ENCODE peak calls at places on chromosomes 4 and X, in nine cellular contexts. K is IMR-90; B is psoas muscle; O is MM.1S; P is CD4-positive, alpha-beta memory T cell; I is H7; Z is left ventricle myocardium inferior; X is fibroblast of the aortic adventitia; E is K562. J is an unnamed sample.

GRCh38 chr4:32000846-32001488 is 1280.8 kb downstream of the PCDH7 start:
- DNase-seq in K (no peak), B (no peak), O (no peak), P (no peak), I (no peak), Z (no peak), X (no peak), E (no peak), J (no peak)

GRCh38 chr4:4730214-4730613 is 129.3 kb upstream of the MSX1 start:
- DNase-seq in K (no peak), B (no peak), O (no peak), P (no peak), I (no peak), Z (no peak), X (peak; percentile 30), E (no peak), J (no peak)

GRCh38 chrX:147403075-147403474 is 508.6 kb upstream of the FMR1 start:
- DNase-seq in K (no peak), B (no peak), O (no peak), P (no peak), I (no peak), Z (no peak), X (no peak), E (no peak), J (no peak)

GRCh38 chr4:189840356-189840755 is 100.3 kb upstream of the FRG1 start:
- DNase-seq in K (no peak), B (no peak), O (no peak), P (no peak), I (no peak), Z (no peak), X (no peak), E (no peak), J (no peak)

GRCh38 chrX:42714981-42715688 is 62.8 kb downstream of the PPP1R2C start:
- DNase-seq in K (no peak), B (peak; percentile 26), O (no peak), P (peak; percentile 28), I (peak; percentile 64), Z (peak; percentile 18), X (no peak), E (no peak), J (peak; percentile 28)

GRCh38 chrX:107205770-107206696 is at the start of the genes DNAAF6 and NUP62CL:
- DNase-seq in K (no peak), B (peak; percentile 32), O (peak; percentile 85), P (peak; percentile 75), I (peak; percentile 83), Z (peak; percentile 36), X (peak; percentile 4), E (peak; percentile 95), J (peak; percentile 23)

GRCh38 chrX:17638731-17639130 is 98.6 kb upstream of the SCML1 start:
- DNase-seq in K (no peak), B (no peak), O (no peak), P (no peak), I (no peak), Z (no peak), X (no peak), E (no peak), J (no peak)

GRCh38 chr4:15021301-15021700 is 19.0 kb downstream of the CPEB2 start:
- DNase-seq in K (no peak), B (no peak), O (no peak), P (no peak), I (no peak), Z (no peak), X (no peak), E (no peak), J (no peak)

GRCh38 chr4:99405433-99406115 is 29.6 kb downstream of the ADH7 start:
- DNase-seq in K (peak; percentile 82), B (peak; percentile 49), O (peak; percentile 59), P (peak; percentile 49), I (peak; percentile 26), Z (peak; percentile 25), X (peak; percentile 97), E (peak; percentile 49), J (peak; percentile 37)

GRCh38 chr4:154082760-154083530 is 294.1 kb upstream of the SFRP2 start:
- DNase-seq in K (no peak), B (no peak), O (no peak), P (no peak), I (peak; percentile 51), Z (no peak), X (no peak), E (peak; percentile 15), J (no peak)

GRCh38 chrX:119871245-119871598 is 311 bp downstream of the RNF113A start:
- DNase-seq in K (peak; percentile 7), B (no peak), O (no peak), P (no peak), I (no peak), Z (no peak), X (no peak), E (no peak), J (peak; percentile 8)

GRCh38 chrX:71282514-71283408 is 674 bp upstream of the NONO start:
- DNase-seq in K (peak; percentile 45), B (no peak), O (no peak), P (peak; percentile 59), I (peak; percentile 26), Z (no peak), X (no peak), E (no peak), J (no peak)

GRCh38 chrX:40805404-40805803 is 70.1 kb upstream of the MED14 start:
- DNase-seq in K (no peak), B (no peak), O (no peak), P (no peak), I (no peak), Z (no peak), X (no peak), E (peak; percentile 24), J (no peak)

GRCh38 chrX:131987252-131987651 is 35.9 kb upstream of the STK26 start:
- DNase-seq in K (no peak), B (no peak), O (peak; percentile 51), P (peak; percentile 71), I (no peak), Z (no peak), X (no peak), E (no peak), J (no peak)

GRCh38 chr4:102627831-102628523 is 126.8 kb downstream of the NFKB1 start:
- DNase-seq in K (peak; percentile 79), B (no peak), O (no peak), P (no peak), I (no peak), Z (no peak), X (peak; percentile 77), E (no peak), J (peak; percentile 50)

GRCh38 chr4:41594439-41594838 is 56.5 kb downstream of the LIMCH1 start:
- DNase-seq in K (no peak), B (peak; percentile 28), O (no peak), P (no peak), I (no peak), Z (peak; percentile 58), X (peak; percentile 35), E (no peak), J (peak; percentile 20)

GRCh38 chr4:123699823-123700822 is 303.5 kb downstream of the SPRY1 start:
- DNase-seq in K (peak; percentile 93), B (no peak), O (no peak), P (no peak), I (no peak), Z (no peak), X (peak; percentile 97), E (no peak), J (peak; percentile 61)
- H3K4me3 ChIP-seq in K (peak overlapping the region; percentile 44), B (no peak overlapping the region), O (no peak overlapping the region), P (no peak overlapping the region), I (no peak overlapping the region), Z (no peak overlapping the region), X (peak overlapping the region; percentile 49), E (no peak overlapping the region), J (no peak overlapping the region)

DNA sequence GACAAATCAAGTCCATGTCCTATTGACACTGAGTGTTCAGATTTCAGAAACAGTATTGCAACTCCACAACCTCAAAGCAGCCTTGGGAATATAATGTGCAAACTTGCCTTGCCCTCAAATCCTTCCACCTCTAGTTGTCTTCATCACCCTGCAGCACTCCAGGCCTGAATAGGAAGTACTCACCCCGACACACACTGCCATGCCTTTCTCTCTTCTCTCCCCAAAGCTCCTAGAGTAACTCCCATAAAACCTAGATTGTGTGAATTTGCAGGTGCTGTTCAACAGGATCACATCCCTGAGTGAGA is 19.6 kb downstream of the ACSL1 start:
- DNase-seq in K (no peak), B (no peak), O (no peak), P (no peak), I (no peak), Z (no peak), X (no peak), E (no peak), J (no peak)
- H3K4me3 ChIP-seq in K (no peak overlapping the region), B (peak overlapping the region; percentile 71), O (no peak overlapping the region), P (no peak overlapping the region), I (no peak overlapping the region), Z (peak overlapping the region; percentile 57), X (no peak overlapping the region), E (no peak overlapping the region), J (no peak overlapping the region)

GRCh38 chr4:74159397-74159709 is 1.4 kb downstream of the MTHFD2L start:
- DNase-seq in K (no peak), B (no peak), O (no peak), P (no peak), I (no peak), Z (no peak), X (no peak), E (no peak), J (no peak)
- H3K4me3 ChIP-seq in K (no peak overlapping the region), B (peak overlapping the region; percentile 69), O (peak overlapping the region; percentile 86), P (no peak overlapping the region), I (no peak overlapping the region), Z (peak overlapping the region; percentile 72), X (peak overlapping the region; percentile 81), E (peak overlapping the region; percentile 70), J (peak overlapping the region; percentile 57)

GRCh38 chr4:140238353-140239041 is 84.5 kb upstream of the MAML3 start:
- DNase-seq in K (peak; percentile 77), B (peak; percentile 93), O (no peak), P (no peak), I (peak; percentile 54), Z (peak; percentile 91), X (peak; percentile 95), E (no peak), J (peak; percentile 80)
- H3K4me3 ChIP-seq in K (no peak overlapping the region), B (peak overlapping the region; percentile 51), O (no peak overlapping the region), P (no peak overlapping the region), I (no peak overlapping the region), Z (peak overlapping the region; percentile 53), X (peak overlapping the region; percentile 49), E (no peak overlapping the region), J (no peak overlapping the region)

DNA sequence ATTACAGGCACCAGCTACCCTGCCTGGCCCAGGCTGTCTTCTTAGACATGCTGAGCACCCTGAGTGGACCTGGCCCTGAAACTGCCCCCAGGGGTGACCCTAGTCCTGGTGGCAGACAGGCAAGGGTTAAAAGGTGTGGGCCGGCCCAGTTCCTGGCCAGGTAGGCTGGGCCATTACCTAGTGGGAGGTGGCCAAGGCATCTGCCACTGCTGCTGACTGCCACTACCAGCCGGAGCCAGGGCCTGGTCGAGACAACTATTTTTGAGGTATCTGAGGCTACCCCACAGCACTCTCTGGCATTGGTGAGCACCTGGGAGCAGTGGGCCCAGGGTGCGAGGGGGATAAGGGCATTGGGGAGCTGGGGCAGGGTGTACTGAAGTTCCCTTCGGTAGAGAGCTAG is at the start of gene CCDC120:
- DNase-seq in K (no peak), B (no peak), O (peak; percentile 59), P (no peak), I (peak; percentile 90), Z (no peak), X (no peak), E (no peak), J (no peak)
- H3K4me3 ChIP-seq in K (no peak within 1 kb of the TSS), B (no peak within 1 kb of the TSS), O (peak within 1 kb of the TSS; percentile 74), P (no peak within 1 kb of the TSS), I (peak within 1 kb of the TSS; percentile 42), Z (no peak within 1 kb of the TSS), X (no peak within 1 kb of the TSS), E (no peak within 1 kb of the TSS), J (no peak within 1 kb of the TSS)